ENCODE peak calls at places on chromosomes 13 and 19, in four cellular contexts. J is BE2C, C is foreskin fibroblast, Y is pancreas. A is an unnamed sample.

GRCh38 chr19:4911314-4911713 is 2.0 kb downstream of the UHRF1 start:
- DNase-seq in J (no peak), C (no peak), Y (no peak), A (no peak)

GRCh38 chr13:93080587-93080986 is 146.0 kb upstream of the GPC6 start:
- DNase-seq in J (peak), C (no peak), Y (no peak), A (peak)

GRCh38 chr13:37295046-37295445 is 189.6 kb upstream of the CSNK1A1L start:
- DNase-seq in J (no peak), C (no peak), Y (no peak), A (peak)

GRCh38 chr13:41267106-41267505 is 3.7 kb upstream of the MTRF1 start:
- DNase-seq in J (no peak), C (no peak), Y (no peak), A (peak)

GRCh38 chr19:20235156-20235555 is 68.1 kb downstream of the ZNF486 start:
- DNase-seq in J (no peak), C (no peak), Y (no peak), A (no peak)

GRCh38 chr19:54923276-54923675 is 17.3 kb downstream of the NCR1 start:
- DNase-seq in J (no peak), C (no peak), Y (no peak), A (no peak)

GRCh38 chr13:114074671-114075315 is 57.6 kb downstream of the RASA3 start:
- DNase-seq in J (no peak), C (no peak), Y (no peak), A (no peak)

GRCh38 chr13:23443878-23444277 is 10.4 kb upstream of the SACS start:
- DNase-seq in J (no peak), C (no peak), Y (no peak), A (no peak)

GRCh38 chr13:31207630-31208549 is 8.1 kb downstream of the B3GLCT start:
- DNase-seq in J (no peak), C (peak), Y (no peak), A (peak)

GRCh38 chr19:49812997-49813861 is at the start of gene FUZ:
- DNase-seq in J (peak), C (peak), Y (peak), A (peak)
- TF ChIP-seq CTCF in J (peak), C (no peak), Y (no peak), A (peak)

GRCh38 chr19:9538183-9539058 is at the start of gene ZNF426:
- DNase-seq in J (peak), C (peak), Y (peak), A (peak)
- TF ChIP-seq CTCF in J (no peak), C (no peak), Y (no peak), A (no peak)

GRCh38 chr13:20425819-20426219 is 99.8 kb downstream of the CRYL1 start:
- DNase-seq in J (peak), C (no peak), Y (no peak), A (no peak)
- TF ChIP-seq CTCF in J (no peak), C (no peak), Y (no peak), A (no peak)

DNA sequence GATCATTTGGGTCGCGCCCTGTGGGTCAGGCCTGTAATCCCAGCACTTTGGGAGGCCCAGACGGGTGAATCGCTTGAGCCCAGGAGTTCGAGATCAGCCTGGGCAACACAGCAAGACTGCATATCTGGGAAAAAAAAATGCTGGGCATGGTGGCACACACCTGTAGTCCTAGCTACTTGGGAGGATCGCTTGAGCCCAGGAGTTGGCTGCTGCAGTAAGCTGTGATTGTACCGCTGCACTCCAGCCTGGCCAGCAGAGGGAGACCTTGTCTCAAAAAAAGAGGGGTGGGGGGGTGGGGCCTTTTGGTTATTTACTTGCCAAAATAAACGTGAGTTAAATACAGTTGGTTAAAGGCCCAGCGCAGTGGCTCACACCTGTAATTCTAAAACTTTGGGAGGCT is 9.8 kb upstream of the ZNF544 start:
- DNase-seq in J (peak), C (no peak), Y (no peak), A (no peak)
- TF ChIP-seq CTCF in J (peak), C (no peak), Y (no peak), A (no peak)

A was measured in astrocyte of the spinal cord.